ENCODE peak calls at places on chromosomes 12 and 14, in eight cellular contexts. T is mesenchymal stem cell, I is cardiac muscle cell, L is GM23338, G is IMR-90, D is vagina, N is astrocyte, P is thoracic aorta. B is an unnamed sample.

GRCh38 chr12:84874125-84874824 is 38.3 kb downstream of the SLC6A15 start:
- DNase-seq in L (peak; percentile 82), P (no peak), I (peak; percentile 77), D (no peak), G (peak; percentile 60), T (peak; percentile 74), N (peak; percentile 21), B (peak; percentile 36)

GRCh38 chr12:39619660-39620433 is at the start of gene ABCD2:
- DNase-seq in D (no peak), G (peak; percentile 58), L (peak; percentile 90), N (peak; percentile 83), I (peak; percentile 89), T (peak; percentile 93), P (peak; percentile 10), B (peak; percentile 77)

GRCh38 chr14:99904506-99904905 is 111.3 kb downstream of the EML1 start:
- DNase-seq in P (no peak), T (no peak), D (no peak), L (no peak), G (no peak), N (no peak), I (no peak), B (no peak)

GRCh38 chr14:72780771-72781170 is 113.1 kb downstream of the DPF3 start:
- DNase-seq in D (peak; percentile 25), P (no peak), L (no peak), I (no peak), T (peak; percentile 45), N (peak; percentile 81), G (peak; percentile 76), B (peak; percentile 89)

GRCh38 chr14:25049127-25049558 is 804 bp downstream of the STXBP6 start:
- DNase-seq in L (peak; percentile 45), T (peak; percentile 21), G (no peak), D (no peak), P (no peak), N (peak; percentile 10), I (no peak), B (no peak)

GRCh38 chr12:132848521-132848920 is 19.9 kb upstream of the GOLGA3 start:
- DNase-seq in P (no peak), G (no peak), I (no peak), D (no peak), N (no peak), L (no peak), T (no peak), B (no peak)

GRCh38 chr14:77189479-77189878 is 7.9 kb downstream of the TMEM63C start:
- DNase-seq in L (no peak), N (no peak), G (no peak), D (no peak), P (no peak), I (no peak), T (no peak), B (no peak)

GRCh38 chr14:30058401-30058800 is 130.8 kb upstream of the PRKD1 start:
- DNase-seq in I (no peak), L (no peak), N (peak; percentile 10), P (no peak), G (peak; percentile 58), T (no peak), D (no peak), B (peak; percentile 25)

GRCh38 chr12:116116650-116117424 is 160.7 kb downstream of the MED13L start:
- DNase-seq in P (no peak), L (no peak), I (no peak), D (no peak), N (no peak), G (no peak), T (no peak), B (no peak)

GRCh38 chr12:11704094-11704493 is 54.6 kb downstream of the ETV6 start:
- DNase-seq in D (no peak), P (no peak), T (no peak), N (no peak), I (no peak), L (no peak), G (no peak), B (no peak)

GRCh38 chr12:30437044-30437443 is 258.6 kb downstream of the IPO8 start:
- DNase-seq in P (no peak), N (no peak), T (peak; percentile 92), I (no peak), D (no peak), L (no peak), G (no peak), B (no peak)

GRCh38 chr12:28268830-28269229 is 78.6 kb downstream of the CCDC91 start:
- DNase-seq in L (no peak), P (no peak), N (no peak), G (no peak), I (no peak), T (no peak), D (no peak), B (no peak)

GRCh38 chr14:105468621-105469241 is 5.9 kb upstream of the CRIP2 start:
- DNase-seq in G (no peak), P (no peak), I (no peak), L (no peak), T (no peak), N (no peak), D (no peak), B (no peak)

GRCh38 chr14:72621387-72622065 is 272.4 kb downstream of the DPF3 start:
- DNase-seq in D (peak; percentile 34), P (no peak), I (no peak), L (peak; percentile 68), G (no peak), N (no peak), T (no peak), B (no peak)

GRCh38 chr12:112962561-112962960 is 15.8 kb upstream of the OAS2 start:
- DNase-seq in L (no peak), G (no peak), N (no peak), T (no peak), I (no peak), D (no peak), P (no peak), B (no peak)

GRCh38 chr12:99824900-99825562 is 159.7 kb downstream of the ANKS1B start:
- DNase-seq in I (no peak), P (no peak), T (no peak), G (no peak), L (no peak), N (peak; percentile 0), D (no peak), B (no peak)

GRCh38 chr12:19547258-19547657 is 108.0 kb downstream of the AEBP2 start:
- DNase-seq in P (no peak), T (peak; percentile 33), I (no peak), L (no peak), N (peak; percentile 35), G (peak; percentile 47), D (no peak), B (peak; percentile 65)

GRCh38 chr12:53251477-53252348 is 16.4 kb upstream of the ESPL1 start:
- DNase-seq in P (peak; percentile 46), L (peak; percentile 90), N (peak; percentile 44), G (peak; percentile 64), I (peak; percentile 92), T (peak; percentile 73), D (no peak), B (peak; percentile 99)

GRCh38 chr12:113946175-113946574 is 19.9 kb downstream of the RBM19 start:
- DNase-seq in N (no peak), P (no peak), T (no peak), L (no peak), D (no peak), G (no peak), I (no peak), B (peak; percentile 42)

GRCh38 chr12:124398578-124399227 is 103.8 kb downstream of the RFLNA start:
- DNase-seq in N (no peak), T (no peak), G (no peak), P (peak; percentile 82), D (no peak), I (no peak), L (no peak), B (no peak)

GRCh38 chr14:84084056-84084590 is 1445.8 kb upstream of the FLRT2 start:
- DNase-seq in P (no peak), T (no peak), N (no peak), D (no peak), I (no peak), G (no peak), L (peak; percentile 54), B (no peak)

GRCh38 chr12:12999959-13000615 is at the start of gene HEBP1:
- DNase-seq in D (peak; percentile 98), I (peak; percentile 96), G (peak; percentile 84), L (peak; percentile 94), N (peak; percentile 68), T (peak; percentile 91), P (peak; percentile 83), B (peak; percentile 99)
- H3K4me1 ChIP-seq in D (peaks cover 37% of the 10 kb centered on the region), I (peaks cover 9% of the 10 kb centered on the region), G (peaks cover 20% of the 10 kb centered on the region), L (peaks cover 29% of the 10 kb centered on the region), N (peaks cover 20% of the 10 kb centered on the region), T (peaks cover 18% of the 10 kb centered on the region), P (peaks cover 33% of the 10 kb centered on the region), B (peaks cover 34% of the 10 kb centered on the region)

DNA sequence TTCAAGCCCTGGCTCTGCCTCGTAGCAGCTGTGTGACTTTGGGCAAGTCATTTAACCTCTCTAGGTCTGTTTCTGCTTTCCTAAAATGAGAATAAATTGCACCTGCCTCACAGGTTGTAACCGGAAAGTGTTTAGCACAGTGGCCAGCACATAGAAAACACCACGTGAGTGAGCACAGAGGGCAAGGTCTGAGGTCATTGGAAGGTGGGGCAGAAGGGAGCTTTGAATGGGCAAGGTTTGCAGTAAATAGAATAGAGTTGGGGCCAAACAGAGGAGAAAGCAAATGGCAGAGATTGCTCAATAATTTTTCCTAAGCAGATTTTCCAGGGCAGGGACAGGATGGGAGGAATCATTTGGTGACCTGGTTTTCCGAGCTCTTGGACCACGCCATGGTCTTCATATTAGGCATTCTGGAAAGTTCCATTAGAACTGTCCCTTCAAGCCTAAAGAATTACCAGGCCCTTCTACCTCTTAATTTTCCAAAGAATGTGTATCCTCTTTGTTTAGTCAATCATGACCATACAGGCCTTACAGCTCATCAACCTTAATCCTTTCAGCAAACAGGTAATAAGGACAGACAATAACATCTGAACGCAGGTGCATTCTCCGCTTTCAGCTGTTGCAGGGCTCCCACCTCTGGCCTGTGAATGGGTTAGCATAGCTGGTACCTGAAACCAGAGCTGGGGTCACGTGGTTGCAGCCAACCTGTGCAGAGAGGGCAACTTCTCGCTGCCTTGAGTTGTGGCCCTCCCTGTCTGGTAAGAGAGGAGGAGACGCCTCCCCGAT is 53.8 kb downstream of the VWF start:
- DNase-seq in G (no peak), N (no peak), P (no peak), L (no peak), I (no peak), T (no peak), D (no peak), B (peak; percentile 48)
- H3K4me1 ChIP-seq in G (peaks cover 15% of the 10 kb centered on the region), N (peaks cover 24% of the 10 kb centered on the region), P (peaks cover 4% of the 10 kb centered on the region), L (peaks cover 4% of the 10 kb centered on the region), I (no peaks in the 10 kb centered on the region), T (peaks cover 13% of the 10 kb centered on the region), D (peaks cover 80% of the 10 kb centered on the region), B (peaks cover 34% of the 10 kb centered on the region)

DNA sequence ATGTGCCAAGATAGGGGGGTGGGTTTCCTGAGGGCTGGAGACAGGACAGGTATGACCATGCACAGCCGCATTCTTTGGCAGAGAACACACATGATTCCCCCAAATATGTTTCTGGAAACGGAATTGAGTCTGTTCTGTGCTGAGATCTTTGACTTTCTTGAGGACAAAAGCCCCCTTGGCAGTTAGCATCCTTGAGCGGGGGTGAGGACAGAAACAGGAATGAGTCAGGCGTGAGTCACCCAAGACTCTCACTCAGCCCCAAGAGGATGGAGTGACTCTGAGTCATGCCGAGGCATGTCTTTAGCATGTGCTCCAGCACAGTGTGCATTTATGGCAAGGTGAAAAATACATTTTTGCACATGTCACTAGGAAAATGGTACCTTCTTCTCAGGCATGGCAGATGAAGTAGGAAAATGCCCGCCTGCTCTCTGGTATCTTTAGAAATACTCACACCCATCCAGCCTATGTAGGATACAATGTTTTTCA is 52.1 kb downstream of the DAD1 start:
- DNase-seq in N (peak; percentile 97), P (peak; percentile 83), G (peak; percentile 98), I (no peak), L (no peak), D (no peak), T (peak; percentile 97), B (peak; percentile 87)
- H3K4me1 ChIP-seq in N (peaks cover 34% of the 10 kb centered on the region), P (peaks cover 36% of the 10 kb centered on the region), G (peaks cover 12% of the 10 kb centered on the region), I (peaks cover 16% of the 10 kb centered on the region), L (no peaks in the 10 kb centered on the region), D (peaks cover 37% of the 10 kb centered on the region), T (peaks cover 11% of the 10 kb centered on the region), B (peaks cover 25% of the 10 kb centered on the region)

GRCh38 chr14:95484296-95484695 is 32.2 kb downstream of the SYNE3 start:
- DNase-seq in I (no peak), D (no peak), N (no peak), G (no peak), T (no peak), L (no peak), P (no peak), B (no peak)
- H3K4me1 ChIP-seq in I (no peaks in the 10 kb centered on the region), D (peaks cover 83% of the 10 kb centered on the region), N (peaks cover 28% of the 10 kb centered on the region), G (peaks cover 34% of the 10 kb centered on the region), T (peaks cover 12% of the 10 kb centered on the region), L (no peaks in the 10 kb centered on the region), P (peaks cover 61% of the 10 kb centered on the region), B (peaks cover 30% of the 10 kb centered on the region)

B was measured in osteoblast.